ENCODE peak calls at places on chromosomes 16 and 17, in four cellular contexts. B is mammary epithelial cell, S is uterus, A is HepG2. X is an unnamed sample.

GRCh38 chr17:59037960-59038359 is 68.7 kb downstream of the TRIM37 start:
- DNase-seq in S (no peak), A (no peak), B (no peak), X (no peak)

GRCh38 chr16:9457215-9457614 is 365.8 kb downstream of the HAPSTR1 start:
- DNase-seq in B (no peak), S (peak), A (no peak), X (no peak)

GRCh38 chr16:674968-675883 is at the start of gene RHBDL1:
- DNase-seq in S (no peak), B (no peak), A (peak), X (no peak)

GRCh38 chr16:23546778-23547177 is 10.4 kb downstream of the EARS2 start:
- DNase-seq in A (no peak), B (no peak), S (no peak), X (no peak)

GRCh38 chr16:70561623-70562022 is 38.0 kb downstream of the SF3B3 start:
- DNase-seq in S (no peak), A (no peak), B (peak), X (peak)

GRCh38 chr17:29929006-29929543 is 953 bp downstream of the SSH2 start:
- DNase-seq in S (peak), A (peak), B (peak), X (peak)

GRCh38 chr16:66660422-66661209 is 35.9 kb downstream of the CMTM4 start:
- DNase-seq in B (peak), S (peak), A (peak), X (peak)

GRCh38 chr17:7107012-7107754 is 7.4 kb downstream of the ASGR2 start:
- DNase-seq in A (no peak), B (no peak), S (no peak), X (no peak)

GRCh38 chr17:73594025-73594424 is 50.2 kb downstream of the SDK2 start:
- DNase-seq in B (no peak), S (no peak), A (no peak), X (no peak)

GRCh38 chr17:78384479-78385175 is 6.2 kb downstream of the PGS1 start:
- DNase-seq in A (no peak), S (no peak), B (no peak), X (no peak)

GRCh38 chr17:76148015-76148326 is 6.9 kb upstream of the FOXJ1 start:
- DNase-seq in B (no peak), S (no peak), A (no peak), X (no peak)

GRCh38 chr17:50114849-50115357 is 15.1 kb downstream of the SAMD14 start:
- DNase-seq in S (no peak), A (peak), B (peak), X (no peak)

GRCh38 chr16:68444058-68444657 is 4.2 kb downstream of the SMPD3 start:
- DNase-seq in A (peak), B (peak), S (no peak), X (no peak)

GRCh38 chr17:82106697-82107305 is 8.8 kb upstream of the FASN start:
- DNase-seq in S (peak), A (no peak), B (no peak), X (no peak)

GRCh38 chr16:76766538-76766937 is 424.5 kb upstream of the MON1B start:
- DNase-seq in S (no peak), B (no peak), A (no peak), X (no peak)

GRCh38 chr16:76768948-76769347 is 422.0 kb upstream of the MON1B start:
- DNase-seq in S (no peak), A (no peak), B (no peak), X (no peak)

DNA sequence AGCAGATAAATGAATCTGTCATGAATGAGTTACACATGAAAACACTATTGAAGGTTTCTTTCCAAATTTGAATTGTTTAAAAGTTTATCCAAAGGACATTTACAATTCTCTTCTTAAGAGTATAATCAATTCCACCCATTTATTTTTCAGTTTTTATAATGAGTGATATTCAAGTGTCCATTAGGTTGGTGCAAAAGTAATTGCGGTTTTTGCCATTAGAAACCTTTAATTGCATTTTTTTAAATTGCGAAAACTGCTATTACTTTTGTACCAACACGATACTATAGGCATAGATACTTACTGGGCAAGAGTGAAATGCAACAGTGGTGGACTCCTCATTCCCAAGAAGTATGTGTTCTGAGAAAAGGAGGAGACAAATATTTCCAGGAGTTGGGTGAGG is 422.7 kb upstream of the MON1B start:
- DNase-seq in S (no peak), B (no peak), A (no peak), X (no peak)
- H3K4me3 ChIP-seq in S (no peak), B (no peak), A (no peak), X (no peak)

DNA sequence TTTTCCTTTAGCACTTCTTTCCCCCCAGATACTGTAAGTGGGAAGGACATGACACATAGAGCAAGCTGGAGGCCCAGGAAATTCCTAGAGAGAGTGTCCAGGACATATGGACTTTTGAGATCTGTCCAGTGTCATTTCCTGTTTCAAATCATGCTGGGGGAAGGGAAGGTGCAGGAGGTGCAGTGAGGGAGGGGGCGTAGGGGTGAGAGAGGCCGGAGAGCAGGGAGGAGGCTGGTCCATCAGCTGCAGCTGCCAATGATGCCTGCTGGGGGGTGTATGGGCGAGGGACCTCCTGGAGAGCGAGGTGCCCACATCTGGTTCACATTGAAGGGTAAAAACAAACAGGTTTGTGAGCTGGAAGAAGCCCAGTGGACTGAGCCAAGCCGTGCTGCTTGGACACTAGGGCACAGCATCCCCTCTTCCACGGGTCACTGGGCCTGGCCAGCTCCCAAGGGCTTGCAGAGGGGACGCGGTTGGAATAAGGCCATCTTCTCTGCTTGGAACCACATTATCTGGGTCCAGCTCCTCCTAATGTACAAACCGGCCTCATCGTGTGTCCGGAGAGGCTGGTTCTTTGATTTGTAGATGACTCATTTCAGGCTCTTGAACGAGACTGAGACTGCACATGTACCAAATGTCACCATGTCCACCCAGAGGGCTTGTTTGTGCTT is 70.4 kb upstream of the SMURF2 start:
- DNase-seq in A (peak), B (no peak), S (no peak), X (no peak)
- TF ChIP-seq CTCF in A (peak), B (no peak), S (no peak), X (no peak)

GRCh38 chr17:17606416-17607000 is 15.0 kb upstream of the PEMT start:
- DNase-seq in B (no peak), S (no peak), A (no peak), X (no peak)
- H3K27ac ChIP-seq in B (no peak), S (no peak), A (no peak), X (no peak)

GRCh38 chr16:17371014-17371296 is 99.8 kb downstream of the XYLT1 start:
- DNase-seq in B (no peak), S (no peak), A (no peak), X (no peak)
- H3K4me3 ChIP-seq in B (no peak), S (no peak), A (no peak), X (no peak)

GRCh38 chr17:80926601-80927250 is 64.9 kb upstream of the CHMP6 start:
- DNase-seq in B (no peak), S (no peak), A (no peak), X (no peak)
- TF ChIP-seq CTCF in B (no peak), S (no peak), A (no peak), X (no peak)